ENCODE peak calls at places on chromosomes 11 and 22, in nine cellular contexts. C, K, P, Q, U, T, A, X and I are unnamed samples.

GRCh38 chr22:48957987-48958321 is 869.7 kb downstream of the BRD1 start:
- DNase-seq in C (no peak), K (no peak), P (peak; percentile 5), Q (no peak), U (peak; percentile 55), T (no peak), A (no peak), X (no peak), I (no peak)

GRCh38 chr22:32999039-32999861 is 58.9 kb downstream of the SYN3 start:
- DNase-seq in C (no peak), K (peak; percentile 51), P (no peak), Q (no peak), U (no peak), T (no peak), A (no peak), X (no peak), I (no peak)

GRCh38 chr11:47917643-47918369 is 62.6 kb upstream of the PTPRJ start:
- DNase-seq in C (peak; percentile 67), K (peak; percentile 40), P (peak; percentile 82), Q (peak; percentile 98), U (peak; percentile 92), T (peak; percentile 98), A (no peak), X (peak; percentile 49), I (no peak)

GRCh38 chr11:17142450-17142849 is 65.0 kb upstream of the RPS13 start:
- DNase-seq in C (no peak), K (no peak), P (no peak), Q (no peak), U (no peak), T (no peak), A (no peak), X (no peak), I (no peak)

GRCh38 chr11:18011633-18012313 is 1.1 kb downstream of the SERGEF start:
- DNase-seq in C (peak; percentile 16), K (no peak), P (no peak), Q (no peak), U (no peak), T (no peak), A (no peak), X (no peak), I (no peak)

GRCh38 chr22:46357186-46357500 is 21.6 kb downstream of the TRMU start:
- DNase-seq in C (peak; percentile 32), K (no peak), P (no peak), Q (no peak), U (no peak), T (no peak), A (no peak), X (no peak), I (no peak)

GRCh38 chr11:60195923-60196368 is 13.1 kb upstream of the MS4A6A start:
- DNase-seq in C (no peak), K (no peak), P (no peak), Q (no peak), U (no peak), T (no peak), A (no peak), X (no peak), I (peak; percentile 38)

GRCh38 chr22:23781533-23781932 is 5.2 kb upstream of the SMARCB1 start:
- DNase-seq in C (no peak), K (peak; percentile 87), P (no peak), Q (no peak), U (no peak), T (peak; percentile 65), A (no peak), X (peak; percentile 32), I (no peak)

GRCh38 chr11:68014157-68014965 is 4.2 kb downstream of the ALDH3B1 start:
- DNase-seq in C (no peak), K (peak; percentile 82), P (no peak), Q (peak; percentile 67), U (peak; percentile 93), T (peak; percentile 87), A (no peak), X (peak; percentile 79), I (no peak)

GRCh38 chr11:134357545-134357839 is 25.7 kb downstream of the GLB1L2 start:
- DNase-seq in C (no peak), K (no peak), P (no peak), Q (no peak), U (no peak), T (no peak), A (no peak), X (no peak), I (no peak)

GRCh38 chr11:57349491-57350274 is 11.5 kb downstream of the P2RX3 start:
- DNase-seq in C (peak; percentile 88), K (peak; percentile 50), P (peak; percentile 84), Q (no peak), U (no peak), T (peak; percentile 33), A (peak; percentile 54), X (peak; percentile 36), I (no peak)

GRCh38 chr11:127003260-127003981 is 2.9 kb upstream of the KIRREL3 start:
- DNase-seq in C (peak; percentile 91), K (peak; percentile 14), P (peak; percentile 45), Q (no peak), U (no peak), T (peak; percentile 58), A (no peak), X (peak; percentile 62), I (no peak)

GRCh38 chr11:24896118-24896835 is 399.4 kb downstream of the LUZP2 start:
- DNase-seq in C (no peak), K (no peak), P (no peak), Q (no peak), U (no peak), T (no peak), A (no peak), X (no peak), I (no peak)

GRCh38 chr11:17748761-17749721 is 14.5 kb downstream of the KCNC1 start:
- DNase-seq in C (no peak), K (no peak), P (no peak), Q (no peak), U (no peak), T (no peak), A (no peak), X (no peak), I (no peak)

GRCh38 chr11:130498181-130498580 is 49.7 kb downstream of the ADAMTS15 start:
- DNase-seq in C (no peak), K (no peak), P (no peak), Q (no peak), U (no peak), T (no peak), A (no peak), X (no peak), I (no peak)

DNA sequence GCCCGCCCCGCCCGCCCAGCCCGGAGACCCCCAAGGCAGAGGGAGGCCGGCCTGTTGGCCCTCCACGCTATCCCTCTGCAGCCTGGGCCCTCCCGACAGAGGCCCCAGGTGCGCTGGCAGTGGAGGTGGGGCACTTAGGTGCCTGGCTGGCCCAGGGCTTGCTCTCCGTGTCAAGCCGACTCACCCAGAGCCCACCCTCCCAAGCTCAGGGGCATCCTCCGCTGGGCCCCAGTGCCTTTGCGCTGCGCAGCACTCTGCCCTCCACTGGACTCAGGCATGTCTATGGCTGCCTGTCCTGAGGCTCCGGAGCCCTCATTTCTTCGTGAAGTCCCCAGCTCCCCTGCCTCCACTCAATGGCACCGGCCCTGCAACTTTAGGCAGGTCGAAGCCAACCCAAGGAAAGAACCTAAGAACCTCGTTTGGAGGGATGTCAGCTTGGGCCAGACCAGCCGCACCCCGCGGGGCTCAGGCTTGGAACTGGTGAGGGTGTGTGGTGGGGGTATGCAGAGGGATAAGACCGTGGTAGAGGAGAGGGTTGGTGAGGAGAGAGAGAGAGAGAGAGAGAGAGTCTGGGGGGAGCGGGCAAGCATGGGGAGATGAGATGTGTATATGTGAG is 6.1 kb downstream of the SMIM45 start:
- DNase-seq in C (no peak), K (no peak), P (no peak), Q (no peak), U (no peak), T (no peak), A (no peak), X (no peak), I (no peak)
- TF ChIP-seq CTCF in C (no peak), K (no peak), P (no peak), Q (no peak), U (no peak), T (no peak), A (peak; percentile 53), X (no peak), I (no peak)

GRCh38 chr11:35526370-35526792 is 965 bp upstream of the PAMR1 start:
- DNase-seq in C (no peak), K (peak; percentile 39), P (no peak), Q (no peak), U (no peak), T (peak; percentile 65), A (no peak), X (peak; percentile 29), I (no peak)
- H3K4me3 ChIP-seq in C (no peak overlapping the region), K (no peak overlapping the region), P (no peak overlapping the region), Q (peak overlapping the region; percentile 75), U (no peak overlapping the region), T (no peak overlapping the region), A (no peak overlapping the region), X (no peak overlapping the region), I (no peak overlapping the region)

GRCh38 chr11:66178871-66179270 is 89.6 kb upstream of the RAB1B start:
- DNase-seq in C (no peak), K (no peak), P (no peak), Q (no peak), U (no peak), T (no peak), A (no peak), X (no peak), I (no peak)

GRCh38 chr11:66183581-66184048 is 84.8 kb upstream of the RAB1B start:
- DNase-seq in C (no peak), K (no peak), P (no peak), Q (no peak), U (no peak), T (no peak), A (peak; percentile 55), X (no peak), I (no peak)

GRCh38 chr11:66178183-66178582 is 90.3 kb upstream of the RAB1B start:
- DNase-seq in C (no peak), K (no peak), P (no peak), Q (no peak), U (no peak), T (no peak), A (no peak), X (no peak), I (no peak)

GRCh38 chr11:66184728-66185127 is 83.7 kb upstream of the RAB1B start:
- DNase-seq in C (no peak), K (no peak), P (no peak), Q (no peak), U (no peak), T (no peak), A (no peak), X (no peak), I (no peak)

GRCh38 chr11:66181632-66182345 is 86.7 kb upstream of the RAB1B start:
- DNase-seq in C (no peak), K (peak; percentile 61), P (no peak), Q (no peak), U (no peak), T (no peak), A (no peak), X (no peak), I (no peak)
- TF ChIP-seq CTCF in C (no peak), K (no peak), P (no peak), Q (no peak), U (no peak), T (no peak), A (no peak), X (no peak), I (no peak)

DNA sequence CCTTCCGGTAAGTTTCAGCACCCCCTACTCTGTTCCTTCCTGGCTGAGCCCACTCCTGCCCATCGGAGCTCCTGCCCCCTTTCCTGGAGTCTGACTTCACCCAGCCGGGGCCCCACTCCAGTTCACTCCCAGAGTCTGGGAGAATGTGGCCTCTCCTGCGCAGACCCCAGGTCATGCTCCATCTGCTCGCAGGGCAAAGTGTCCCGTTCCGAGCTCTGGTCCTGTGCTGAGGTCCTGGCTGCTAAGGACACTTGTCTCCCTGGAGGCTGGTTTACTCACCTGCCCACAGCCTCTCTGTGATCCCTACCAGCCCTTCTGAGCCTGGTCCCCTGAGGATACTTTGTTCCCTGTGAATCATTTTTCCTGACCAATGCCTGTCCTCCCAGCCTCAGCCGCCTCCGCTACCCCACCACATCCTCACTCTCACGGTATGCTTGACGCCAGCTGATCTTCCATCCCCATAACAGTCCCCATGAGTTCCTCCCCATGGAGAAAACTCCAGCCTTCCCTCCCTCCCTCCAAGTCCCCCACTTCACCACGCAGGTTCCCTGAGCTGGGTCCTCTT is 526 bp downstream of the IFITM10 start:
- DNase-seq in C (no peak), K (peak; percentile 75), P (no peak), Q (no peak), U (no peak), T (peak; percentile 78), A (no peak), X (peak; percentile 67), I (no peak)
- H3K4me3 ChIP-seq in C (no peak overlapping the region), K (peak overlapping the region; percentile 83), P (no peak overlapping the region), Q (no peak overlapping the region), U (peak overlapping the region; percentile 72), T (no peak overlapping the region), A (no peak overlapping the region), X (peak overlapping the region; percentile 48), I (no peak overlapping the region)